ENCODE peak calls at places on chromosomes 13 and 19, in ten cellular contexts. One of them, this sample, is unnamed.

GRCh38 chr13:52195052-52195837 is 35.8 kb upstream of the NEK3 start:
- DNase-seq in T-helper 2 cell: peak
- DNase-seq in central memory CD8-positive, alpha-beta T cell: peak
- DNase-seq in stimulated activated CD8-positive, alpha-beta memory T cell treated with anti-CD3 and anti-CD28 coated beads, Interleukin-15, amount 100 ng/mL, for 4 hours: peak
- DNase-seq in cardiac septum: peak
- DNase-seq in CD4-positive, alpha-beta T cell: peak
- DNase-seq in GM20000: peak
- DNase-seq in activated naive CD4-positive, alpha-beta T cell treated with anti-CD3 and anti-CD28 coated beads, Interleukin-2, amount 10 ng/mL, durations not matched to agents 7 days and 5 days: peak
- DNase-seq in stimulated activated CD4-positive, alpha-beta T cell treated with anti-CD3 and anti-CD28 coated beads, Interleukin-1b, Interleukin-23, amount 100 ng/mL, for 24 hours: no peak
- DNase-seq in type B pancreatic cell: no peak
- DNase-seq in this sample: no peak

GRCh38 chr13:106851251-106851650 is 283.3 kb upstream of the ARGLU1 start:
- DNase-seq in activated naive CD4-positive, alpha-beta T cell treated with anti-CD3 and anti-CD28 coated beads, Interleukin-2, amount 10 ng/mL, durations not matched to agents 7 days and 5 days: no peak
- DNase-seq in T-helper 2 cell: no peak
- DNase-seq in type B pancreatic cell: no peak
- DNase-seq in CD4-positive, alpha-beta T cell: no peak
- DNase-seq in stimulated activated CD8-positive, alpha-beta memory T cell treated with anti-CD3 and anti-CD28 coated beads, Interleukin-15, amount 100 ng/mL, for 4 hours: no peak
- DNase-seq in GM20000: no peak
- DNase-seq in central memory CD8-positive, alpha-beta T cell: no peak
- DNase-seq in stimulated activated CD4-positive, alpha-beta T cell treated with anti-CD3 and anti-CD28 coated beads, Interleukin-1b, Interleukin-23, amount 100 ng/mL, for 24 hours: no peak
- DNase-seq in cardiac septum: no peak
- DNase-seq in this sample: no peak

GRCh38 chr13:42043676-42044075 is 4.8 kb upstream of the DGKH start:
- DNase-seq in GM20000: no peak
- DNase-seq in cardiac septum: no peak
- DNase-seq in type B pancreatic cell: no peak
- DNase-seq in stimulated activated CD8-positive, alpha-beta memory T cell treated with anti-CD3 and anti-CD28 coated beads, Interleukin-15, amount 100 ng/mL, for 4 hours: no peak
- DNase-seq in CD4-positive, alpha-beta T cell: no peak
- DNase-seq in activated naive CD4-positive, alpha-beta T cell treated with anti-CD3 and anti-CD28 coated beads, Interleukin-2, amount 10 ng/mL, durations not matched to agents 7 days and 5 days: no peak
- DNase-seq in stimulated activated CD4-positive, alpha-beta T cell treated with anti-CD3 and anti-CD28 coated beads, Interleukin-1b, Interleukin-23, amount 100 ng/mL, for 24 hours: no peak
- DNase-seq in central memory CD8-positive, alpha-beta T cell: no peak
- DNase-seq in T-helper 2 cell: no peak
- DNase-seq in this sample: no peak

GRCh38 chr13:95644611-95645052 is at the start of gene DZIP1:
- DNase-seq in cardiac septum: peak
- DNase-seq in central memory CD8-positive, alpha-beta T cell: no peak
- DNase-seq in T-helper 2 cell: no peak
- DNase-seq in GM20000: peak
- DNase-seq in type B pancreatic cell: no peak
- DNase-seq in stimulated activated CD4-positive, alpha-beta T cell treated with anti-CD3 and anti-CD28 coated beads, Interleukin-1b, Interleukin-23, amount 100 ng/mL, for 24 hours: no peak
- DNase-seq in activated naive CD4-positive, alpha-beta T cell treated with anti-CD3 and anti-CD28 coated beads, Interleukin-2, amount 10 ng/mL, durations not matched to agents 7 days and 5 days: peak
- DNase-seq in stimulated activated CD8-positive, alpha-beta memory T cell treated with anti-CD3 and anti-CD28 coated beads, Interleukin-15, amount 100 ng/mL, for 4 hours: no peak
- DNase-seq in CD4-positive, alpha-beta T cell: no peak
- DNase-seq in this sample: no peak

GRCh38 chr19:15288146-15288963 is 44.0 kb downstream of the BRD4 start:
- DNase-seq in stimulated activated CD8-positive, alpha-beta memory T cell treated with anti-CD3 and anti-CD28 coated beads, Interleukin-15, amount 100 ng/mL, for 4 hours: no peak
- DNase-seq in CD4-positive, alpha-beta T cell: no peak
- DNase-seq in central memory CD8-positive, alpha-beta T cell: no peak
- DNase-seq in GM20000: no peak
- DNase-seq in cardiac septum: no peak
- DNase-seq in stimulated activated CD4-positive, alpha-beta T cell treated with anti-CD3 and anti-CD28 coated beads, Interleukin-1b, Interleukin-23, amount 100 ng/mL, for 24 hours: no peak
- DNase-seq in T-helper 2 cell: no peak
- DNase-seq in activated naive CD4-positive, alpha-beta T cell treated with anti-CD3 and anti-CD28 coated beads, Interleukin-2, amount 10 ng/mL, durations not matched to agents 7 days and 5 days: peak
- DNase-seq in type B pancreatic cell: no peak
- DNase-seq in this sample: no peak

GRCh38 chr13:100662470-100663211 is 12.0 kb downstream of the TMTC4 start:
- DNase-seq in type B pancreatic cell: peak
- DNase-seq in stimulated activated CD8-positive, alpha-beta memory T cell treated with anti-CD3 and anti-CD28 coated beads, Interleukin-15, amount 100 ng/mL, for 4 hours: no peak
- DNase-seq in stimulated activated CD4-positive, alpha-beta T cell treated with anti-CD3 and anti-CD28 coated beads, Interleukin-1b, Interleukin-23, amount 100 ng/mL, for 24 hours: no peak
- DNase-seq in central memory CD8-positive, alpha-beta T cell: no peak
- DNase-seq in GM20000: no peak
- DNase-seq in T-helper 2 cell: no peak
- DNase-seq in activated naive CD4-positive, alpha-beta T cell treated with anti-CD3 and anti-CD28 coated beads, Interleukin-2, amount 10 ng/mL, durations not matched to agents 7 days and 5 days: no peak
- DNase-seq in cardiac septum: no peak
- DNase-seq in CD4-positive, alpha-beta T cell: no peak
- DNase-seq in this sample: no peak

GRCh38 chr19:44753932-44754742 is 5.6 kb downstream of the BCL3 start:
- DNase-seq in activated naive CD4-positive, alpha-beta T cell treated with anti-CD3 and anti-CD28 coated beads, Interleukin-2, amount 10 ng/mL, durations not matched to agents 7 days and 5 days: peak
- DNase-seq in type B pancreatic cell: no peak
- DNase-seq in central memory CD8-positive, alpha-beta T cell: peak
- DNase-seq in stimulated activated CD8-positive, alpha-beta memory T cell treated with anti-CD3 and anti-CD28 coated beads, Interleukin-15, amount 100 ng/mL, for 4 hours: peak
- DNase-seq in stimulated activated CD4-positive, alpha-beta T cell treated with anti-CD3 and anti-CD28 coated beads, Interleukin-1b, Interleukin-23, amount 100 ng/mL, for 24 hours: no peak
- DNase-seq in CD4-positive, alpha-beta T cell: peak
- DNase-seq in cardiac septum: peak
- DNase-seq in T-helper 2 cell: peak
- DNase-seq in GM20000: peak
- DNase-seq in this sample: no peak

GRCh38 chr19:7534531-7534980 is 961 bp upstream of the PNPLA6 start:
- DNase-seq in stimulated activated CD4-positive, alpha-beta T cell treated with anti-CD3 and anti-CD28 coated beads, Interleukin-1b, Interleukin-23, amount 100 ng/mL, for 24 hours: no peak
- DNase-seq in CD4-positive, alpha-beta T cell: no peak
- DNase-seq in stimulated activated CD8-positive, alpha-beta memory T cell treated with anti-CD3 and anti-CD28 coated beads, Interleukin-15, amount 100 ng/mL, for 4 hours: no peak
- DNase-seq in T-helper 2 cell: no peak
- DNase-seq in type B pancreatic cell: no peak
- DNase-seq in cardiac septum: no peak
- DNase-seq in activated naive CD4-positive, alpha-beta T cell treated with anti-CD3 and anti-CD28 coated beads, Interleukin-2, amount 10 ng/mL, durations not matched to agents 7 days and 5 days: no peak
- DNase-seq in central memory CD8-positive, alpha-beta T cell: no peak
- DNase-seq in GM20000: peak
- DNase-seq in this sample: no peak

GRCh38 chr13:48626726-48627451 is 26.8 kb upstream of the CYSLTR2 start:
- DNase-seq in cardiac septum: no peak
- DNase-seq in activated naive CD4-positive, alpha-beta T cell treated with anti-CD3 and anti-CD28 coated beads, Interleukin-2, amount 10 ng/mL, durations not matched to agents 7 days and 5 days: no peak
- DNase-seq in central memory CD8-positive, alpha-beta T cell: no peak
- DNase-seq in CD4-positive, alpha-beta T cell: no peak
- DNase-seq in stimulated activated CD8-positive, alpha-beta memory T cell treated with anti-CD3 and anti-CD28 coated beads, Interleukin-15, amount 100 ng/mL, for 4 hours: no peak
- DNase-seq in stimulated activated CD4-positive, alpha-beta T cell treated with anti-CD3 and anti-CD28 coated beads, Interleukin-1b, Interleukin-23, amount 100 ng/mL, for 24 hours: no peak
- DNase-seq in GM20000: no peak
- DNase-seq in T-helper 2 cell: no peak
- DNase-seq in type B pancreatic cell: no peak
- DNase-seq in this sample: no peak

GRCh38 chr13:94993608-94994007 is 281.3 kb upstream of the SOX21 start:
- DNase-seq in central memory CD8-positive, alpha-beta T cell: no peak
- DNase-seq in CD4-positive, alpha-beta T cell: no peak
- DNase-seq in type B pancreatic cell: no peak
- DNase-seq in cardiac septum: no peak
- DNase-seq in stimulated activated CD8-positive, alpha-beta memory T cell treated with anti-CD3 and anti-CD28 coated beads, Interleukin-15, amount 100 ng/mL, for 4 hours: no peak
- DNase-seq in GM20000: no peak
- DNase-seq in activated naive CD4-positive, alpha-beta T cell treated with anti-CD3 and anti-CD28 coated beads, Interleukin-2, amount 10 ng/mL, durations not matched to agents 7 days and 5 days: no peak
- DNase-seq in T-helper 2 cell: no peak
- DNase-seq in stimulated activated CD4-positive, alpha-beta T cell treated with anti-CD3 and anti-CD28 coated beads, Interleukin-1b, Interleukin-23, amount 100 ng/mL, for 24 hours: no peak
- DNase-seq in this sample: no peak

GRCh38 chr13:46753137-46753536 is 43.8 kb downstream of the ESD start:
- DNase-seq in type B pancreatic cell: no peak
- DNase-seq in central memory CD8-positive, alpha-beta T cell: no peak
- DNase-seq in activated naive CD4-positive, alpha-beta T cell treated with anti-CD3 and anti-CD28 coated beads, Interleukin-2, amount 10 ng/mL, durations not matched to agents 7 days and 5 days: no peak
- DNase-seq in stimulated activated CD8-positive, alpha-beta memory T cell treated with anti-CD3 and anti-CD28 coated beads, Interleukin-15, amount 100 ng/mL, for 4 hours: no peak
- DNase-seq in T-helper 2 cell: no peak
- DNase-seq in stimulated activated CD4-positive, alpha-beta T cell treated with anti-CD3 and anti-CD28 coated beads, Interleukin-1b, Interleukin-23, amount 100 ng/mL, for 24 hours: no peak
- DNase-seq in GM20000: no peak
- DNase-seq in cardiac septum: no peak
- DNase-seq in CD4-positive, alpha-beta T cell: no peak
- DNase-seq in this sample: no peak

GRCh38 chr13:106569233-106570095 is 1.5 kb upstream of the ARGLU1 start:
- DNase-seq in T-helper 2 cell: no peak
- DNase-seq in central memory CD8-positive, alpha-beta T cell: no peak
- DNase-seq in activated naive CD4-positive, alpha-beta T cell treated with anti-CD3 and anti-CD28 coated beads, Interleukin-2, amount 10 ng/mL, durations not matched to agents 7 days and 5 days: no peak
- DNase-seq in stimulated activated CD8-positive, alpha-beta memory T cell treated with anti-CD3 and anti-CD28 coated beads, Interleukin-15, amount 100 ng/mL, for 4 hours: no peak
- DNase-seq in cardiac septum: no peak
- DNase-seq in type B pancreatic cell: no peak
- DNase-seq in GM20000: no peak
- DNase-seq in CD4-positive, alpha-beta T cell: no peak
- DNase-seq in stimulated activated CD4-positive, alpha-beta T cell treated with anti-CD3 and anti-CD28 coated beads, Interleukin-1b, Interleukin-23, amount 100 ng/mL, for 24 hours: no peak
- DNase-seq in this sample: no peak

GRCh38 chr19:44576843-44577565 is 36.4 kb upstream of the IGSF23 start:
- DNase-seq in CD4-positive, alpha-beta T cell: no peak
- DNase-seq in type B pancreatic cell: no peak
- DNase-seq in cardiac septum: no peak
- DNase-seq in stimulated activated CD4-positive, alpha-beta T cell treated with anti-CD3 and anti-CD28 coated beads, Interleukin-1b, Interleukin-23, amount 100 ng/mL, for 24 hours: no peak
- DNase-seq in GM20000: no peak
- DNase-seq in activated naive CD4-positive, alpha-beta T cell treated with anti-CD3 and anti-CD28 coated beads, Interleukin-2, amount 10 ng/mL, durations not matched to agents 7 days and 5 days: peak
- DNase-seq in stimulated activated CD8-positive, alpha-beta memory T cell treated with anti-CD3 and anti-CD28 coated beads, Interleukin-15, amount 100 ng/mL, for 4 hours: no peak
- DNase-seq in central memory CD8-positive, alpha-beta T cell: no peak
- DNase-seq in T-helper 2 cell: no peak
- DNase-seq in this sample: no peak

GRCh38 chr19:1554968-1555801 is 12.9 kb downstream of the MEX3D start:
- DNase-seq in CD4-positive, alpha-beta T cell: no peak
- DNase-seq in stimulated activated CD8-positive, alpha-beta memory T cell treated with anti-CD3 and anti-CD28 coated beads, Interleukin-15, amount 100 ng/mL, for 4 hours: no peak
- DNase-seq in type B pancreatic cell: no peak
- DNase-seq in central memory CD8-positive, alpha-beta T cell: no peak
- DNase-seq in stimulated activated CD4-positive, alpha-beta T cell treated with anti-CD3 and anti-CD28 coated beads, Interleukin-1b, Interleukin-23, amount 100 ng/mL, for 24 hours: no peak
- DNase-seq in cardiac septum: no peak
- DNase-seq in T-helper 2 cell: no peak
- DNase-seq in GM20000: no peak
- DNase-seq in activated naive CD4-positive, alpha-beta T cell treated with anti-CD3 and anti-CD28 coated beads, Interleukin-2, amount 10 ng/mL, durations not matched to agents 7 days and 5 days: no peak
- DNase-seq in this sample: no peak

GRCh38 chr13:30880151-30880551 is 25.9 kb upstream of the MEDAG start:
- DNase-seq in stimulated activated CD4-positive, alpha-beta T cell treated with anti-CD3 and anti-CD28 coated beads, Interleukin-1b, Interleukin-23, amount 100 ng/mL, for 24 hours: no peak
- DNase-seq in GM20000: no peak
- DNase-seq in T-helper 2 cell: no peak
- DNase-seq in activated naive CD4-positive, alpha-beta T cell treated with anti-CD3 and anti-CD28 coated beads, Interleukin-2, amount 10 ng/mL, durations not matched to agents 7 days and 5 days: no peak
- DNase-seq in central memory CD8-positive, alpha-beta T cell: no peak
- DNase-seq in stimulated activated CD8-positive, alpha-beta memory T cell treated with anti-CD3 and anti-CD28 coated beads, Interleukin-15, amount 100 ng/mL, for 4 hours: no peak
- DNase-seq in cardiac septum: no peak
- DNase-seq in type B pancreatic cell: no peak
- DNase-seq in CD4-positive, alpha-beta T cell: no peak
- DNase-seq in this sample: no peak

GRCh38 chr13:28659611-28659970 is 661 bp downstream of the POMP start:
- DNase-seq in activated naive CD4-positive, alpha-beta T cell treated with anti-CD3 and anti-CD28 coated beads, Interleukin-2, amount 10 ng/mL, durations not matched to agents 7 days and 5 days: peak
- DNase-seq in T-helper 2 cell: no peak
- DNase-seq in CD4-positive, alpha-beta T cell: no peak
- DNase-seq in stimulated activated CD8-positive, alpha-beta memory T cell treated with anti-CD3 and anti-CD28 coated beads, Interleukin-15, amount 100 ng/mL, for 4 hours: no peak
- DNase-seq in GM20000: peak
- DNase-seq in central memory CD8-positive, alpha-beta T cell: no peak
- DNase-seq in stimulated activated CD4-positive, alpha-beta T cell treated with anti-CD3 and anti-CD28 coated beads, Interleukin-1b, Interleukin-23, amount 100 ng/mL, for 24 hours: no peak
- DNase-seq in type B pancreatic cell: no peak
- DNase-seq in cardiac septum: no peak
- DNase-seq in this sample: no peak

GRCh38 chr19:16594681-16595091 is 22.5 kb upstream of the SLC35E1 start:
- DNase-seq in cardiac septum: no peak
- DNase-seq in stimulated activated CD4-positive, alpha-beta T cell treated with anti-CD3 and anti-CD28 coated beads, Interleukin-1b, Interleukin-23, amount 100 ng/mL, for 24 hours: no peak
- DNase-seq in central memory CD8-positive, alpha-beta T cell: peak
- DNase-seq in stimulated activated CD8-positive, alpha-beta memory T cell treated with anti-CD3 and anti-CD28 coated beads, Interleukin-15, amount 100 ng/mL, for 4 hours: no peak
- DNase-seq in activated naive CD4-positive, alpha-beta T cell treated with anti-CD3 and anti-CD28 coated beads, Interleukin-2, amount 10 ng/mL, durations not matched to agents 7 days and 5 days: peak
- DNase-seq in GM20000: peak
- DNase-seq in T-helper 2 cell: no peak
- DNase-seq in type B pancreatic cell: no peak
- DNase-seq in CD4-positive, alpha-beta T cell: no peak
- DNase-seq in this sample: no peak

GRCh38 chr19:58021541-58022282 is 12.1 kb upstream of the ZSCAN1 start:
- DNase-seq in type B pancreatic cell: no peak
- DNase-seq in stimulated activated CD4-positive, alpha-beta T cell treated with anti-CD3 and anti-CD28 coated beads, Interleukin-1b, Interleukin-23, amount 100 ng/mL, for 24 hours: no peak
- DNase-seq in T-helper 2 cell: no peak
- DNase-seq in activated naive CD4-positive, alpha-beta T cell treated with anti-CD3 and anti-CD28 coated beads, Interleukin-2, amount 10 ng/mL, durations not matched to agents 7 days and 5 days: peak
- DNase-seq in GM20000: no peak
- DNase-seq in CD4-positive, alpha-beta T cell: no peak
- DNase-seq in central memory CD8-positive, alpha-beta T cell: no peak
- DNase-seq in cardiac septum: no peak
- DNase-seq in stimulated activated CD8-positive, alpha-beta memory T cell treated with anti-CD3 and anti-CD28 coated beads, Interleukin-15, amount 100 ng/mL, for 4 hours: no peak
- DNase-seq in this sample: no peak

GRCh38 chr13:94249512-94249911 is 230.0 kb downstream of the DCT start:
- DNase-seq in stimulated activated CD8-positive, alpha-beta memory T cell treated with anti-CD3 and anti-CD28 coated beads, Interleukin-15, amount 100 ng/mL, for 4 hours: no peak
- DNase-seq in GM20000: no peak
- DNase-seq in central memory CD8-positive, alpha-beta T cell: no peak
- DNase-seq in activated naive CD4-positive, alpha-beta T cell treated with anti-CD3 and anti-CD28 coated beads, Interleukin-2, amount 10 ng/mL, durations not matched to agents 7 days and 5 days: no peak
- DNase-seq in T-helper 2 cell: no peak
- DNase-seq in cardiac septum: no peak
- DNase-seq in type B pancreatic cell: no peak
- DNase-seq in CD4-positive, alpha-beta T cell: no peak
- DNase-seq in stimulated activated CD4-positive, alpha-beta T cell treated with anti-CD3 and anti-CD28 coated beads, Interleukin-1b, Interleukin-23, amount 100 ng/mL, for 24 hours: no peak
- DNase-seq in this sample: no peak

GRCh38 chr19:44438441-44438840 is 9.8 kb downstream of the ZNF229 start:
- DNase-seq in activated naive CD4-positive, alpha-beta T cell treated with anti-CD3 and anti-CD28 coated beads, Interleukin-2, amount 10 ng/mL, durations not matched to agents 7 days and 5 days: no peak
- DNase-seq in stimulated activated CD4-positive, alpha-beta T cell treated with anti-CD3 and anti-CD28 coated beads, Interleukin-1b, Interleukin-23, amount 100 ng/mL, for 24 hours: no peak
- DNase-seq in stimulated activated CD8-positive, alpha-beta memory T cell treated with anti-CD3 and anti-CD28 coated beads, Interleukin-15, amount 100 ng/mL, for 4 hours: no peak
- DNase-seq in central memory CD8-positive, alpha-beta T cell: no peak
- DNase-seq in GM20000: no peak
- DNase-seq in type B pancreatic cell: no peak
- DNase-seq in cardiac septum: no peak
- DNase-seq in CD4-positive, alpha-beta T cell: no peak
- DNase-seq in T-helper 2 cell: no peak
- DNase-seq in this sample: no peak

GRCh38 chr13:51269039-51269438 is 46.8 kb downstream of the FAM124A start:
- DNase-seq in central memory CD8-positive, alpha-beta T cell: no peak
- DNase-seq in stimulated activated CD8-positive, alpha-beta memory T cell treated with anti-CD3 and anti-CD28 coated beads, Interleukin-15, amount 100 ng/mL, for 4 hours: no peak
- DNase-seq in activated naive CD4-positive, alpha-beta T cell treated with anti-CD3 and anti-CD28 coated beads, Interleukin-2, amount 10 ng/mL, durations not matched to agents 7 days and 5 days: no peak
- DNase-seq in GM20000: no peak
- DNase-seq in CD4-positive, alpha-beta T cell: no peak
- DNase-seq in T-helper 2 cell: no peak
- DNase-seq in stimulated activated CD4-positive, alpha-beta T cell treated with anti-CD3 and anti-CD28 coated beads, Interleukin-1b, Interleukin-23, amount 100 ng/mL, for 24 hours: no peak
- DNase-seq in cardiac septum: no peak
- DNase-seq in type B pancreatic cell: no peak
- DNase-seq in this sample: no peak

GRCh38 chr13:26300140-26300539 is 46.2 kb downstream of the CDK8 start:
- DNase-seq in stimulated activated CD8-positive, alpha-beta memory T cell treated with anti-CD3 and anti-CD28 coated beads, Interleukin-15, amount 100 ng/mL, for 4 hours: peak
- DNase-seq in cardiac septum: no peak
- DNase-seq in central memory CD8-positive, alpha-beta T cell: no peak
- DNase-seq in CD4-positive, alpha-beta T cell: no peak
- DNase-seq in activated naive CD4-positive, alpha-beta T cell treated with anti-CD3 and anti-CD28 coated beads, Interleukin-2, amount 10 ng/mL, durations not matched to agents 7 days and 5 days: no peak
- DNase-seq in type B pancreatic cell: no peak
- DNase-seq in T-helper 2 cell: no peak
- DNase-seq in GM20000: no peak
- DNase-seq in stimulated activated CD4-positive, alpha-beta T cell treated with anti-CD3 and anti-CD28 coated beads, Interleukin-1b, Interleukin-23, amount 100 ng/mL, for 24 hours: no peak
- DNase-seq in this sample: no peak

GRCh38 chr13:22703601-22704209 is 477.1 kb upstream of the SGCG start:
- DNase-seq in central memory CD8-positive, alpha-beta T cell: no peak
- DNase-seq in cardiac septum: no peak
- DNase-seq in CD4-positive, alpha-beta T cell: no peak
- DNase-seq in GM20000: no peak
- DNase-seq in stimulated activated CD4-positive, alpha-beta T cell treated with anti-CD3 and anti-CD28 coated beads, Interleukin-1b, Interleukin-23, amount 100 ng/mL, for 24 hours: no peak
- DNase-seq in T-helper 2 cell: no peak
- DNase-seq in stimulated activated CD8-positive, alpha-beta memory T cell treated with anti-CD3 and anti-CD28 coated beads, Interleukin-15, amount 100 ng/mL, for 4 hours: no peak
- DNase-seq in type B pancreatic cell: no peak
- DNase-seq in activated naive CD4-positive, alpha-beta T cell treated with anti-CD3 and anti-CD28 coated beads, Interleukin-2, amount 10 ng/mL, durations not matched to agents 7 days and 5 days: no peak
- DNase-seq in this sample: no peak

GRCh38 chr19:14478113-14478545 is 3.0 kb upstream of the PTGER1 start:
- DNase-seq in stimulated activated CD4-positive, alpha-beta T cell treated with anti-CD3 and anti-CD28 coated beads, Interleukin-1b, Interleukin-23, amount 100 ng/mL, for 24 hours: no peak
- DNase-seq in activated naive CD4-positive, alpha-beta T cell treated with anti-CD3 and anti-CD28 coated beads, Interleukin-2, amount 10 ng/mL, durations not matched to agents 7 days and 5 days: no peak
- DNase-seq in cardiac septum: no peak
- DNase-seq in central memory CD8-positive, alpha-beta T cell: no peak
- DNase-seq in T-helper 2 cell: no peak
- DNase-seq in stimulated activated CD8-positive, alpha-beta memory T cell treated with anti-CD3 and anti-CD28 coated beads, Interleukin-15, amount 100 ng/mL, for 4 hours: no peak
- DNase-seq in type B pancreatic cell: no peak
- DNase-seq in CD4-positive, alpha-beta T cell: no peak
- DNase-seq in GM20000: no peak
- DNase-seq in this sample: no peak